ENCODE peak calls at places on chromosomes 4 and X, in seven cellular contexts. G, N, F, H, A, I and R are unnamed samples.

GRCh38 chrX:22950278-22951266 is 49.2 kb upstream of the DDX53 start:
- DNase-seq in H (no peak), N (no peak), F (no peak), A (no peak), G (no peak), I (no peak), R (no peak)

GRCh38 chrX:74382613-74383012 is 38.7 kb upstream of the SLC16A2 start:
- DNase-seq in F (peak; percentile 3), I (peak; percentile 81), G (peak; percentile 62), A (peak; percentile 70), N (peak; percentile 29), H (no peak), R (peak; percentile 74)

GRCh38 chrX:47234583-47234982 is 1.8 kb downstream of the USP11 start:
- DNase-seq in N (no peak), G (no peak), I (no peak), A (no peak), H (no peak), F (no peak), R (no peak)

GRCh38 chrX:18348047-18348446 is 6.4 kb downstream of the SCML2 start:
- DNase-seq in A (no peak), H (no peak), N (no peak), F (no peak), G (no peak), I (no peak), R (no peak)

GRCh38 chrX:50167366-50167765 is 33.4 kb downstream of the AKAP4 start:
- DNase-seq in I (no peak), H (no peak), N (no peak), F (no peak), G (no peak), A (no peak), R (no peak)

GRCh38 chr4:8403173-8403753 is 37.3 kb downstream of the ACOX3 start:
- DNase-seq in A (peak; percentile 75), F (no peak), I (peak; percentile 75), H (peak; percentile 96), G (peak; percentile 87), N (peak; percentile 48), R (peak; percentile 78)

GRCh38 chr4:76430519-76431388 is 4.3 kb upstream of the SHROOM3 start:
- DNase-seq in G (no peak), A (no peak), F (no peak), N (peak; percentile 51), I (no peak), H (no peak), R (no peak)

GRCh38 chrX:155900765-155901164 is 19.6 kb downstream of the VAMP7 start:
- DNase-seq in N (peak; percentile 3), I (no peak), H (no peak), A (no peak), G (no peak), F (no peak), R (no peak)

GRCh38 chrX:104370089-104370488 is 115.4 kb upstream of the ESX1 start:
- DNase-seq in G (no peak), I (no peak), H (no peak), N (peak; percentile 6), F (no peak), A (no peak), R (no peak)

GRCh38 chrX:76987381-76987780 is 459.8 kb upstream of the FGF16 start:
- DNase-seq in N (no peak), G (no peak), H (no peak), F (no peak), I (no peak), A (no peak), R (no peak)

GRCh38 chrX:1491851-1492349 is 39.2 kb upstream of the ASMTL start:
- DNase-seq in H (no peak), F (peak; percentile 87), A (no peak), G (peak; percentile 24), N (peak; percentile 65), I (no peak), R (no peak)

GRCh38 chrX:11481035-11481434 is 184.7 kb downstream of the ARHGAP6 start:
- DNase-seq in I (no peak), H (no peak), G (no peak), A (no peak), N (no peak), F (no peak), R (no peak)

GRCh38 chr4:159787901-159788300 is 685.0 kb downstream of the RAPGEF2 start:
- DNase-seq in H (no peak), I (no peak), N (no peak), F (no peak), A (no peak), G (no peak), R (no peak)

DNA sequence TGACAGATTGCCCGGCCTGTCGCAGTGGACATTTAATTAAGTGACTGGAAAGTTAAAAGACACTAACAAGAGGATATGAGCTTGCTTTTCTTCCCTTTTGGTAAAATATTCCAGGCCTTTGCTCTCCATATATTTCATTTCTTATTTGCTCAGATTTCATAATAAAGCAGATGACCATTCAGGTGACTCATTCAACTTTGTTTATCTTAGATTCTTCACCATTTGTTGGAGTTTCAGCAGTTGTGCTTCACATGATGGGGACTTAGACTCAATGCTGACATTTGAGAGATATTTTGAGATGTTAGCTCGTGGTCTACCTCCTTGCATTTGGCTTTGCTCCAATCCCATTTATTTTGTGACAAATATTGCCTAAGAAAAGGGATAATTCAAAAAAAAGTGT is 312.2 kb downstream of the ARHGAP24 start:
- DNase-seq in I (no peak), F (no peak), G (no peak), H (no peak), N (no peak), A (no peak), R (no peak)
- H3K4me3 ChIP-seq in I (no peak overlapping the region), F (no peak overlapping the region), G (no peak overlapping the region), H (no peak overlapping the region), N (no peak overlapping the region), A (no peak overlapping the region), R (no peak overlapping the region)

DNA sequence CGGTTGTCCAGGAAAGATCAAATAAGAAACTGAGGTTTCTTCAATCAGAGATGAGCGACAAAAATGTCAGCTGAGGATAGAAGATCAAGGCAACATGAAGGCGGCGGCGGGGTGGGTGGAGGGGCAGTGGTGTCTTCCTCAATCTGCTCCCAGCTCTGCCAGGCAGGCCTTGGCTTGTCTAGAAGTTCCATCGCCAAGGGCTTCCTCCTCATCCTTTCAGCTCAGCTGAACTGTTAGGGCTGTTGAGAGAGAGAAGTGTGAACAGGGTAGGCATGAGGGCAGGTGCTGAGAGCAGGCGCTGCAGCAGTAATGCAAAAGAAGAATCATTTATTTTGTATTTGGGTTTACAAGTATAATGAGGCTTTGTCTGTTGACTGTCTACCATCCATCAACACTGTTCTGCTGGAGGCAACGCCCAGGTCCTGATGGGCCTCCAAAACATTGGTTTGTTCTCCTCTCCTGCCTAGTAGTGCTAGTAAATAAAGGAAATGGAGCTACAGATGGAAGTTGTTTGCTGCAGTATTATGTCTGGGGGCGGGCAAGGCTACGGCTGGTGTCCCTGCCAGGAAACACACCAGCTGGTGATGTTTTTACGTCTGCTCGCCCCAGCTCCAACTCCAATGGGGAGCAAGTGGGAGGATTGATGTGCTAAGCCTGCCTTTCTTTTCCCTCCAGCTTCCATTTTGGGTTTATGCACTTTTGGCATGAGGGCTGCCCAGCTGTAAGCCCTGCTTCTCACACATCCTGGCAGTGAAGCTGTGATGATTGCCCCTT is 139.4 kb upstream of the BOD1L1 start:
- DNase-seq in F (no peak), N (no peak), H (no peak), I (no peak), A (no peak), G (no peak), R (no peak)
- TF ChIP-seq POLR2AphosphoS5 in F (no peak), N (no peak), H (no peak), I (no peak), A (no peak), G (no peak), R (no peak)

GRCh38 chr4:126338572-126338971 is 1023.8 kb downstream of the FAT4 start:
- DNase-seq in A (no peak), N (no peak), F (no peak), G (no peak), H (no peak), I (no peak), R (no peak)
- TF ChIP-seq EP300 in A (no peak), N (no peak), F (no peak), G (no peak), H (no peak), I (no peak), R (no peak)

DNA sequence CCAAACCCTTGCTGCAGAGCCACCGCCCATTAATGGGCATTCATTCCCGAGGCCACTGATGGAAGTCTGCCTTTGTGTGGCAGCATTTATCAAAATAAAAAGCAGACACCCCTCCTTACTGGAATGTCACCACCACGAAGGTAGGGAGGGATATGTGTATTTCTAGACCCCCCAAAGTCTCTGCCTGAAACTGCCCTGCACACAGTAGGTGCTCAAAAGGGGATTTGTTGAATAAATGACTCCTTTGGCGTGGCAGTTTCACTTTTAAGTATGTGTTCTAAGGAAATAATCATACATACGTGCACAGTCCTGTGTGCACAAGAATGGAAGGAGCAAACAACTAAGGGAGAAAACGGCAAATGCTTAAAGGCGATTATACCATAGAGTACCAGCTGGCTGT is 23.6 kb upstream of the GLOD5 start:
- DNase-seq in H (no peak), A (no peak), N (no peak), I (no peak), G (no peak), F (no peak), R (no peak)
- H3K4me3 ChIP-seq in H (peak overlapping the region; percentile 57), A (peak overlapping the region; percentile 50), N (peak overlapping the region; percentile 72), I (peak overlapping the region; percentile 60), G (peak overlapping the region; percentile 57), F (peak overlapping the region; percentile 64), R (peak overlapping the region; percentile 54)